ENCODE peak calls at places on chromosome 11, in six cellular contexts. J, O, T, H, K and W are unnamed samples.

GRCh38 chr11:77027275-77027674 is 6.9 kb upstream of the B3GNT6 start:
- DNase-seq in T (peak; percentile 51), K (no peak), J (no peak), H (no peak), O (no peak), W (no peak)

GRCh38 chr11:107078375-107078774 is 60.1 kb upstream of the GUCY1A2 start:
- DNase-seq in H (no peak), J (no peak), K (no peak), O (no peak), T (no peak), W (no peak)

GRCh38 chr11:1077417-1078119 is 2.9 kb downstream of the MUC2 start:
- DNase-seq in H (no peak), O (no peak), T (no peak), J (no peak), K (no peak), W (no peak)

GRCh38 chr11:96050435-96051182 is 126.7 kb upstream of the MTMR2 start:
- DNase-seq in J (peak; percentile 94), T (peak; percentile 61), H (no peak), K (no peak), O (no peak), W (no peak)

GRCh38 chr11:118401880-118402590 is 629 bp downstream of the ATP5MG start:
- DNase-seq in J (peak; percentile 94), K (no peak), H (no peak), T (peak; percentile 51), O (no peak), W (no peak)

GRCh38 chr11:113446112-113446511 is 29.1 kb downstream of the DRD2 start:
- DNase-seq in O (no peak), J (peak; percentile 70), H (no peak), K (no peak), T (peak; percentile 21), W (no peak)

GRCh38 chr11:78069465-78069864 is 5.8 kb downstream of the THRSP start:
- DNase-seq in J (peak; percentile 24), T (no peak), H (no peak), K (no peak), O (no peak), W (no peak)

GRCh38 chr11:45646275-45646970 is 19.0 kb downstream of the CHST1 start:
- DNase-seq in K (no peak), O (no peak), T (peak; percentile 29), H (no peak), J (peak; percentile 45), W (no peak)

GRCh38 chr11:34565417-34566208 is 52.0 kb upstream of the ELF5 start:
- DNase-seq in H (no peak), T (no peak), K (peak; percentile 26), O (no peak), J (no peak), W (no peak)

GRCh38 chr11:12914401-12914912 is 94.7 kb upstream of the RASSF10 start:
- DNase-seq in J (peak; percentile 42), H (peak; percentile 69), T (peak; percentile 62), K (peak; percentile 78), O (no peak), W (peak; percentile 75)

GRCh38 chr11:43676933-43677332 is 3.6 kb upstream of the HSD17B12 start:
- DNase-seq in H (no peak), J (no peak), O (no peak), T (no peak), K (no peak), W (no peak)

GRCh38 chr11:107716884-107717532 is 5.2 kb upstream of the SLN start:
- DNase-seq in O (no peak), J (no peak), T (peak; percentile 31), K (no peak), H (no peak), W (no peak)

GRCh38 chr11:127574528-127574927 is 574.0 kb upstream of the KIRREL3 start:
- DNase-seq in H (no peak), J (no peak), K (no peak), T (no peak), O (no peak), W (no peak)

GRCh38 chr11:70049045-70049444 is 29.1 kb upstream of the ANO1 start:
- DNase-seq in H (no peak), J (no peak), T (no peak), K (no peak), O (no peak), W (no peak)

GRCh38 chr11:12285106-12285505 is 92.3 kb upstream of the PARVA start:
- DNase-seq in K (peak; percentile 0), O (no peak), J (peak; percentile 91), T (peak; percentile 97), H (no peak), W (no peak)

GRCh38 chr11:16941935-16942334 is 72.3 kb downstream of the PLEKHA7 start:
- DNase-seq in H (no peak), J (no peak), K (no peak), O (no peak), T (no peak), W (no peak)

GRCh38 chr11:28833169-28833568 is 725.0 kb downstream of the METTL15 start:
- DNase-seq in O (no peak), K (no peak), T (no peak), H (no peak), J (no peak), W (no peak)

GRCh38 chr11:21018248-21018647 is 348.9 kb downstream of the NELL1 start:
- DNase-seq in O (no peak), T (no peak), K (no peak), H (no peak), J (no peak), W (no peak)

GRCh38 chr11:7561562-7561961 is 47.8 kb downstream of the PPFIBP2 start:
- DNase-seq in H (no peak), T (no peak), K (no peak), O (no peak), J (no peak), W (no peak)

GRCh38 chr11:76083563-76084451 is 122.5 kb downstream of the WNT11 start:
- DNase-seq in K (no peak), O (no peak), T (peak; percentile 37), H (no peak), J (no peak), W (no peak)

GRCh38 chr11:20014067-20014402 is 146.2 kb downstream of the DBX1 start:
- DNase-seq in H (no peak), K (no peak), J (no peak), T (no peak), O (no peak), W (no peak)

GRCh38 chr11:92071660-92072059 is 153.0 kb upstream of the FAT3 start:
- DNase-seq in K (no peak), J (no peak), H (no peak), T (no peak), O (no peak), W (no peak)

GRCh38 chr11:2379471-2380174 is 2.5 kb downstream of the CD81 start:
- DNase-seq in J (no peak), K (no peak), H (no peak), T (no peak), O (no peak), W (no peak)

GRCh38 chr11:61259363-61259762 is 18.4 kb downstream of the PGA5 start:
- DNase-seq in J (no peak), H (no peak), T (no peak), O (no peak), K (no peak), W (no peak)

GRCh38 chr11:86486261-86487030 is 111.8 kb downstream of the CCDC81 start:
- DNase-seq in O (peak; percentile 18), J (no peak), K (no peak), H (no peak), T (no peak), W (no peak)

GRCh38 chr11:65645710-65646109 is 7.8 kb downstream of the SIPA1 start:
- DNase-seq in H (no peak), T (peak; percentile 42), K (no peak), J (peak; percentile 32), O (no peak), W (no peak)

GRCh38 chr11:34364102-34364501 is 6.3 kb upstream of the ABTB2 start:
- DNase-seq in O (no peak), H (no peak), J (no peak), K (no peak), T (peak; percentile 54), W (no peak)

GRCh38 chr11:70470127-70470526 is 71.8 kb downstream of the CTTN start:
- DNase-seq in T (peak; percentile 26), J (peak; percentile 37), H (no peak), O (peak; percentile 73), K (no peak), W (no peak)

GRCh38 chr11:8094656-8095055 is 13.6 kb downstream of the TUB start:
- DNase-seq in J (no peak), K (no peak), H (no peak), T (no peak), O (no peak), W (no peak)

GRCh38 chr11:17852246-17852645 is 117.7 kb downstream of the KCNC1 start:
- DNase-seq in T (no peak), H (no peak), K (no peak), O (no peak), J (no peak), W (no peak)

GRCh38 chr11:110467556-110467955 is 37.8 kb downstream of the FDX1 start:
- DNase-seq in J (no peak), T (no peak), H (no peak), K (no peak), O (no peak), W (no peak)

GRCh38 chr11:95715777-95716241 is 73.8 kb downstream of the FAM76B start:
- DNase-seq in T (peak; percentile 66), J (peak; percentile 61), O (peak; percentile 62), H (no peak), K (peak; percentile 6), W (no peak)

GRCh38 chr11:110921742-110922200 is 209.5 kb upstream of the ARHGAP20 start:
- DNase-seq in H (no peak), K (no peak), J (peak; percentile 88), O (no peak), T (peak; percentile 62), W (no peak)

GRCh38 chr11:100682247-100682969 is 4.7 kb upstream of the ARHGAP42 start:
- DNase-seq in T (peak; percentile 62), O (no peak), H (no peak), J (peak; percentile 56), K (no peak), W (no peak)
- TF ChIP-seq CTCF in T (peak; percentile 56), O (peak; percentile 35), H (peak; percentile 65), J (peak; percentile 56), K (peak; percentile 30), W (peak; percentile 12)

GRCh38 chr11:72418834-72419560 is 15.3 kb downstream of the CLPB start:
- DNase-seq in T (no peak), J (no peak), O (no peak), H (no peak), K (no peak), W (no peak)
- TF ChIP-seq CTCF in T (peak; percentile 6), J (no peak), O (no peak), H (no peak), K (no peak), W (no peak)

GRCh38 chr11:47165294-47165840 is 11.3 kb downstream of the ARFGAP2 start:
- DNase-seq in T (no peak), K (no peak), O (no peak), H (no peak), J (no peak), W (no peak)
- TF ChIP-seq CTCF in T (no peak), K (no peak), O (no peak), H (no peak), J (no peak), W (no peak)

DNA sequence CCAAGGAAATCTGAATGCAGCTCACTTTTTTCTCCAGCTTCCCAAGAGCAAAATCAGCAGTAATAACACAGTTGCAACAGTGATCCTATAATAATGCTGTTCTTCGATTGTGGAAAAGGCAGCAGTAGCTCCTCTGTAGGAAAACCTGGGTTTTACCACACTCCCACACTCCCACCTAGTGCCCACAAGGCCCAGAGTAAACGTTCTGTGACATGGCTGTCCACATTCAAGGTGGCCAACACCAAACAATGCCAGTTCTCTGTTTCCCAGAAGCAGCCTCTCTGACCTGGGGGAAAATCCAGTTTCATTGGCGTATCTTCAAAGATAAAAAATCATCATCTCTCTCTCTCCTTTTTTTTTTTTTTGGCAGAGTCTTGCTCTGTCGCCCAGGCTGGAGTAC is 40.2 kb downstream of the WT1 start:
- DNase-seq in T (no peak), H (no peak), O (no peak), J (no peak), K (no peak), W (no peak)
- TF ChIP-seq CTCF in T (no peak), H (no peak), O (no peak), J (no peak), K (no peak), W (no peak)